ENCODE peak calls at places on chromosomes 4 and X, in four cellular contexts. R is HL-60, K is AG08396, L is NT2/D1. V is an unnamed sample.

GRCh38 chrX:15747626-15748173 is 9.6 kb downstream of the CA5B start:
- DNase-seq in K (no peak), R (no peak), L (no peak), V (no peak)

GRCh38 chr4:4455199-4455865 is 68.4 kb downstream of the NSG1 start:
- DNase-seq in R (no peak), L (no peak), K (no peak), V (no peak)

GRCh38 chrX:139890991-139891700 is 41.7 kb downstream of the ATP11C start:
- DNase-seq in L (no peak), K (peak), R (no peak), V (no peak)

GRCh38 chr4:1415681-1415981 is 9.4 kb upstream of the NKX1-1 start:
- DNase-seq in K (no peak), R (no peak), L (no peak), V (no peak)

GRCh38 chrX:139120760-139121159 is 409.2 kb upstream of the FGF13 start:
- DNase-seq in K (no peak), L (no peak), R (no peak), V (no peak)

GRCh38 chrX:154805696-154806091 is 409 bp upstream of the MPP1 start:
- DNase-seq in K (peak), R (no peak), L (no peak), V (no peak)

GRCh38 chr4:119233750-119234149 is 21.2 kb downstream of the USP53 start:
- DNase-seq in K (no peak), L (no peak), R (no peak), V (no peak)

GRCh38 chr4:10013722-10014121 is 7.6 kb downstream of the SLC2A9 start:
- DNase-seq in R (no peak), K (no peak), L (peak), V (peak)

GRCh38 chr4:126386512-126386911 is 1071.8 kb downstream of the FAT4 start:
- DNase-seq in L (no peak), R (no peak), K (no peak), V (no peak)

GRCh38 chrX:127570276-127570675 is 481.9 kb downstream of the ACTRT1 start:
- DNase-seq in L (no peak), R (no peak), K (no peak), V (no peak)

GRCh38 chr4:15294202-15294601 is 133.6 kb upstream of the C1QTNF7 start:
- DNase-seq in R (no peak), L (no peak), K (no peak), V (no peak)

GRCh38 chrX:105972690-105973386 is 65.7 kb downstream of the SERPINA7 start:
- DNase-seq in R (no peak), L (no peak), K (no peak), V (no peak)

GRCh38 chr4:110634320-110635154 is 11.7 kb upstream of the PITX2 start:
- DNase-seq in L (no peak), R (no peak), K (no peak), V (no peak)

GRCh38 chr4:84529169-84529751 is 30.2 kb upstream of the NKX6-1 start:
- DNase-seq in K (peak), L (no peak), R (no peak), V (peak)

GRCh38 chr4:26780524-26780923 is 80.1 kb upstream of the STIM2 start:
- DNase-seq in R (no peak), L (no peak), K (no peak), V (no peak)

GRCh38 chr4:2286904-2287593 is 25.1 kb upstream of the MXD4 start:
- DNase-seq in R (no peak), K (no peak), L (no peak), V (no peak)

GRCh38 chr4:7766661-7767345 is 172.9 kb downstream of the AFAP1 start:
- DNase-seq in K (no peak), R (no peak), L (no peak), V (peak)

GRCh38 chrX:1389181-1389992 is 2.5 kb downstream of the SLC25A6 start:
- DNase-seq in R (no peak), K (peak), L (no peak), V (no peak)

GRCh38 chrX:13747836-13748235 is 13.3 kb downstream of the OFD1 start:
- DNase-seq in K (peak), L (no peak), R (no peak), V (peak)

GRCh38 chrX:70042399-70043371 is 7.1 kb downstream of the AWAT2 start:
- DNase-seq in K (no peak), R (no peak), L (no peak), V (no peak)

GRCh38 chr4:159171287-159171686 is 68.4 kb downstream of the RAPGEF2 start:
- DNase-seq in R (no peak), L (no peak), K (no peak), V (no peak)

GRCh38 chrX:84118769-84119168 is 69.2 kb downstream of the RPS6KA6 start:
- DNase-seq in L (no peak), R (no peak), K (no peak), V (no peak)

GRCh38 chr4:3239342-3239741 is 9.6 kb upstream of the MSANTD1 start:
- DNase-seq in K (no peak), L (no peak), R (no peak), V (no peak)

GRCh38 chr4:57103051-57103450 is 7.1 kb downstream of the IGFBP7 start:
- DNase-seq in R (no peak), L (no peak), K (no peak), V (no peak)

GRCh38 chr4:145851516-145852201 is 87.0 kb downstream of the ZNF827 start:
- DNase-seq in L (no peak), R (no peak), K (no peak), V (no peak)

V was measured in cerebellar cortex.